ENCODE peak calls at places on chromosome 6, in ten cellular contexts. One of them, this sample, is unnamed.

GRCh38 chr6:21208114-21208795 is 385.3 kb upstream of the SOX4 start:
- DNase-seq in HEK293T: no peak
- DNase-seq in effector memory CD4-positive, alpha-beta T cell: no peak
- DNase-seq in HFF-Myc: no peak
- DNase-seq in activated CD4-positive, alpha-beta T cell treated with anti-CD3 and anti-CD28 coated beads, Interleukin-2, amount 50 U/mL, for 4 hours: no peak
- DNase-seq in mesenchymal stem cell: no peak
- DNase-seq in fibroblast of lung: no peak
- DNase-seq in cardiac septum: no peak
- DNase-seq in NCI-H146: no peak
- DNase-seq in fibroblast of pulmonary artery: no peak
- DNase-seq in this sample: no peak

GRCh38 chr6:26207248-26207801 is 120.1 kb downstream of the HFE start:
- DNase-seq in fibroblast of lung: no peak
- DNase-seq in activated CD4-positive, alpha-beta T cell treated with anti-CD3 and anti-CD28 coated beads, Interleukin-2, amount 50 U/mL, for 4 hours: no peak
- DNase-seq in cardiac septum: no peak
- DNase-seq in effector memory CD4-positive, alpha-beta T cell: no peak
- DNase-seq in HEK293T: no peak
- DNase-seq in fibroblast of pulmonary artery: no peak
- DNase-seq in mesenchymal stem cell: no peak
- DNase-seq in HFF-Myc: no peak
- DNase-seq in NCI-H146: peak; percentile 54
- DNase-seq in this sample: no peak

GRCh38 chr6:109896333-109896732 is 81.8 kb upstream of the GPR6 start:
- DNase-seq in HEK293T: no peak
- DNase-seq in mesenchymal stem cell: no peak
- DNase-seq in effector memory CD4-positive, alpha-beta T cell: no peak
- DNase-seq in NCI-H146: no peak
- DNase-seq in HFF-Myc: peak; percentile 50
- DNase-seq in fibroblast of pulmonary artery: no peak
- DNase-seq in cardiac septum: no peak
- DNase-seq in fibroblast of lung: peak; percentile 74
- DNase-seq in activated CD4-positive, alpha-beta T cell treated with anti-CD3 and anti-CD28 coated beads, Interleukin-2, amount 50 U/mL, for 4 hours: no peak
- DNase-seq in this sample: no peak

GRCh38 chr6:2793491-2794151 is 28.4 kb downstream of the WRNIP1 start:
- DNase-seq in NCI-H146: no peak
- DNase-seq in activated CD4-positive, alpha-beta T cell treated with anti-CD3 and anti-CD28 coated beads, Interleukin-2, amount 50 U/mL, for 4 hours: no peak
- DNase-seq in mesenchymal stem cell: no peak
- DNase-seq in fibroblast of lung: peak; percentile 46
- DNase-seq in fibroblast of pulmonary artery: no peak
- DNase-seq in HEK293T: no peak
- DNase-seq in effector memory CD4-positive, alpha-beta T cell: no peak
- DNase-seq in cardiac septum: no peak
- DNase-seq in HFF-Myc: no peak
- DNase-seq in this sample: no peak

GRCh38 chr6:35544748-35545361 is 32.2 kb upstream of the TULP1 start:
- DNase-seq in mesenchymal stem cell: no peak
- DNase-seq in activated CD4-positive, alpha-beta T cell treated with anti-CD3 and anti-CD28 coated beads, Interleukin-2, amount 50 U/mL, for 4 hours: no peak
- DNase-seq in cardiac septum: no peak
- DNase-seq in fibroblast of pulmonary artery: no peak
- DNase-seq in effector memory CD4-positive, alpha-beta T cell: no peak
- DNase-seq in HEK293T: no peak
- DNase-seq in NCI-H146: peak; percentile 54
- DNase-seq in HFF-Myc: no peak
- DNase-seq in fibroblast of lung: no peak
- DNase-seq in this sample: no peak

GRCh38 chr6:133368664-133369063 is 127.5 kb downstream of the EYA4 start:
- DNase-seq in HEK293T: peak; percentile 29
- DNase-seq in fibroblast of lung: no peak
- DNase-seq in HFF-Myc: no peak
- DNase-seq in cardiac septum: no peak
- DNase-seq in fibroblast of pulmonary artery: no peak
- DNase-seq in mesenchymal stem cell: no peak
- DNase-seq in effector memory CD4-positive, alpha-beta T cell: no peak
- DNase-seq in activated CD4-positive, alpha-beta T cell treated with anti-CD3 and anti-CD28 coated beads, Interleukin-2, amount 50 U/mL, for 4 hours: no peak
- DNase-seq in NCI-H146: peak; percentile 84
- DNase-seq in this sample: no peak

GRCh38 chr6:166575190-166575589 is 11.3 kb downstream of the RAMACL start:
- DNase-seq in effector memory CD4-positive, alpha-beta T cell: no peak
- DNase-seq in fibroblast of lung: peak; percentile 38
- DNase-seq in fibroblast of pulmonary artery: peak; percentile 69
- DNase-seq in HFF-Myc: no peak
- DNase-seq in cardiac septum: no peak
- DNase-seq in mesenchymal stem cell: no peak
- DNase-seq in NCI-H146: no peak
- DNase-seq in activated CD4-positive, alpha-beta T cell treated with anti-CD3 and anti-CD28 coated beads, Interleukin-2, amount 50 U/mL, for 4 hours: no peak
- DNase-seq in HEK293T: no peak
- DNase-seq in this sample: no peak

GRCh38 chr6:46484081-46484820 is 7.0 kb downstream of the RCAN2 start:
- DNase-seq in HEK293T: no peak
- DNase-seq in effector memory CD4-positive, alpha-beta T cell: no peak
- DNase-seq in NCI-H146: no peak
- DNase-seq in fibroblast of pulmonary artery: no peak
- DNase-seq in fibroblast of lung: no peak
- DNase-seq in mesenchymal stem cell: no peak
- DNase-seq in activated CD4-positive, alpha-beta T cell treated with anti-CD3 and anti-CD28 coated beads, Interleukin-2, amount 50 U/mL, for 4 hours: no peak
- DNase-seq in cardiac septum: no peak
- DNase-seq in HFF-Myc: no peak
- DNase-seq in this sample: no peak

GRCh38 chr6:111938710-111939109 is 65.5 kb upstream of the FYN start:
- DNase-seq in HFF-Myc: peak; percentile 67
- DNase-seq in mesenchymal stem cell: peak; percentile 73
- DNase-seq in activated CD4-positive, alpha-beta T cell treated with anti-CD3 and anti-CD28 coated beads, Interleukin-2, amount 50 U/mL, for 4 hours: no peak
- DNase-seq in fibroblast of lung: peak; percentile 91
- DNase-seq in effector memory CD4-positive, alpha-beta T cell: no peak
- DNase-seq in NCI-H146: peak; percentile 81
- DNase-seq in cardiac septum: no peak
- DNase-seq in HEK293T: no peak
- DNase-seq in fibroblast of pulmonary artery: peak; percentile 55
- DNase-seq in this sample: peak; percentile 85

GRCh38 chr6:48568856-48569255 is 457.9 kb upstream of the PTCHD4 start:
- DNase-seq in fibroblast of lung: no peak
- DNase-seq in fibroblast of pulmonary artery: no peak
- DNase-seq in NCI-H146: no peak
- DNase-seq in activated CD4-positive, alpha-beta T cell treated with anti-CD3 and anti-CD28 coated beads, Interleukin-2, amount 50 U/mL, for 4 hours: no peak
- DNase-seq in cardiac septum: no peak
- DNase-seq in effector memory CD4-positive, alpha-beta T cell: no peak
- DNase-seq in HFF-Myc: no peak
- DNase-seq in mesenchymal stem cell: no peak
- DNase-seq in HEK293T: no peak
- DNase-seq in this sample: no peak

GRCh38 chr6:47235964-47236760 is 73.5 kb downstream of the TNFRSF21 start:
- DNase-seq in fibroblast of lung: no peak
- DNase-seq in cardiac septum: no peak
- DNase-seq in activated CD4-positive, alpha-beta T cell treated with anti-CD3 and anti-CD28 coated beads, Interleukin-2, amount 50 U/mL, for 4 hours: no peak
- DNase-seq in HFF-Myc: no peak
- DNase-seq in effector memory CD4-positive, alpha-beta T cell: no peak
- DNase-seq in mesenchymal stem cell: peak; percentile 16
- DNase-seq in HEK293T: peak; percentile 47
- DNase-seq in NCI-H146: peak; percentile 5
- DNase-seq in fibroblast of pulmonary artery: no peak
- DNase-seq in this sample: no peak

GRCh38 chr6:11279213-11279780 is 46.8 kb upstream of the NEDD9 start:
- DNase-seq in activated CD4-positive, alpha-beta T cell treated with anti-CD3 and anti-CD28 coated beads, Interleukin-2, amount 50 U/mL, for 4 hours: no peak
- DNase-seq in fibroblast of lung: no peak
- DNase-seq in NCI-H146: no peak
- DNase-seq in mesenchymal stem cell: no peak
- DNase-seq in fibroblast of pulmonary artery: no peak
- DNase-seq in HEK293T: no peak
- DNase-seq in HFF-Myc: no peak
- DNase-seq in cardiac septum: no peak
- DNase-seq in effector memory CD4-positive, alpha-beta T cell: no peak
- DNase-seq in this sample: no peak

GRCh38 chr6:122484760-122485159 is 13.2 kb upstream of the SERINC1 start:
- DNase-seq in HFF-Myc: no peak
- DNase-seq in effector memory CD4-positive, alpha-beta T cell: no peak
- DNase-seq in fibroblast of pulmonary artery: no peak
- DNase-seq in activated CD4-positive, alpha-beta T cell treated with anti-CD3 and anti-CD28 coated beads, Interleukin-2, amount 50 U/mL, for 4 hours: no peak
- DNase-seq in mesenchymal stem cell: no peak
- DNase-seq in cardiac septum: no peak
- DNase-seq in fibroblast of lung: no peak
- DNase-seq in NCI-H146: no peak
- DNase-seq in HEK293T: no peak
- DNase-seq in this sample: no peak

GRCh38 chr6:25866011-25866410 is 8.0 kb downstream of the SLC17A3 start:
- DNase-seq in HFF-Myc: no peak
- DNase-seq in mesenchymal stem cell: no peak
- DNase-seq in effector memory CD4-positive, alpha-beta T cell: peak; percentile 4
- DNase-seq in fibroblast of lung: no peak
- DNase-seq in activated CD4-positive, alpha-beta T cell treated with anti-CD3 and anti-CD28 coated beads, Interleukin-2, amount 50 U/mL, for 4 hours: no peak
- DNase-seq in HEK293T: no peak
- DNase-seq in NCI-H146: no peak
- DNase-seq in cardiac septum: no peak
- DNase-seq in fibroblast of pulmonary artery: no peak
- DNase-seq in this sample: no peak

GRCh38 chr6:39530201-39530759 is 194.9 kb downstream of the KIF6 start:
- DNase-seq in HFF-Myc: peak; percentile 25
- DNase-seq in HEK293T: no peak
- DNase-seq in mesenchymal stem cell: peak; percentile 68
- DNase-seq in fibroblast of pulmonary artery: peak; percentile 10
- DNase-seq in NCI-H146: no peak
- DNase-seq in effector memory CD4-positive, alpha-beta T cell: no peak
- DNase-seq in cardiac septum: no peak
- DNase-seq in fibroblast of lung: peak; percentile 66
- DNase-seq in activated CD4-positive, alpha-beta T cell treated with anti-CD3 and anti-CD28 coated beads, Interleukin-2, amount 50 U/mL, for 4 hours: no peak
- DNase-seq in this sample: peak; percentile 28

GRCh38 chr6:118719351-118720124 is 68.1 kb upstream of the CEP85L start:
- DNase-seq in cardiac septum: no peak
- DNase-seq in NCI-H146: no peak
- DNase-seq in HEK293T: no peak
- DNase-seq in HFF-Myc: no peak
- DNase-seq in activated CD4-positive, alpha-beta T cell treated with anti-CD3 and anti-CD28 coated beads, Interleukin-2, amount 50 U/mL, for 4 hours: no peak
- DNase-seq in mesenchymal stem cell: no peak
- DNase-seq in effector memory CD4-positive, alpha-beta T cell: no peak
- DNase-seq in fibroblast of pulmonary artery: no peak
- DNase-seq in fibroblast of lung: no peak
- DNase-seq in this sample: no peak